ENCODE peak calls at places on chromosomes 12 and 14, in ten cellular contexts. D is heart left ventricle, G is esophagus squamous epithelium, M is coronary artery, I is HL-60, J is AG10803, S is cardiac muscle cell, V is body of pancreas, O is fibroblast of mammary gland, Q is kidney. T is an unnamed sample.

GRCh38 chr14:82342596-82342995 is 808.9 kb upstream of the SEL1L start:
- DNase-seq in M (no peak), V (no peak), I (no peak), S (no peak), O (no peak), D (no peak), J (no peak), Q (no peak), G (no peak), T (no peak)

GRCh38 chr12:5254703-5255102 is 177.2 kb upstream of the NTF3 start:
- DNase-seq in O (no peak), Q (no peak), I (no peak), V (no peak), D (no peak), S (no peak), J (peak), G (no peak), M (no peak), T (no peak)

GRCh38 chr12:120055231-120055630 is 61.3 kb downstream of the RAB35 start:
- DNase-seq in S (peak), J (peak), Q (no peak), V (no peak), M (no peak), O (peak), I (peak), D (no peak), G (no peak), T (no peak)

GRCh38 chr12:120866143-120866542 is 38.0 kb downstream of the SPPL3 start:
- DNase-seq in M (no peak), D (no peak), I (no peak), S (peak), V (no peak), J (peak), G (no peak), Q (no peak), O (peak), T (no peak)

GRCh38 chr14:36524874-36525745 is 5.1 kb upstream of the NKX2-1 start:
- DNase-seq in O (peak), J (no peak), S (peak), I (no peak), D (no peak), M (no peak), Q (no peak), V (peak), G (no peak), T (peak)

GRCh38 chr12:63163542-63163941 is 12.5 kb upstream of the AVPR1A start:
- DNase-seq in D (no peak), Q (no peak), G (no peak), I (no peak), V (no peak), M (no peak), O (no peak), J (no peak), S (no peak), T (no peak)

GRCh38 chr12:573226-573625 is 90.0 kb downstream of the NINJ2 start:
- DNase-seq in J (no peak), G (no peak), S (no peak), V (no peak), D (no peak), Q (no peak), M (no peak), I (no peak), O (no peak), T (no peak)

GRCh38 chr12:57842342-57843294 is 3.9 kb downstream of the CTDSP2 start:
- DNase-seq in Q (no peak), M (no peak), I (no peak), G (no peak), D (no peak), J (no peak), O (no peak), S (peak), V (peak), T (no peak)

GRCh38 chr14:99681832-99682148 is 2.3 kb upstream of the CYP46A1 start:
- DNase-seq in S (no peak), M (no peak), V (no peak), Q (no peak), O (no peak), D (no peak), I (no peak), J (no peak), G (no peak), T (no peak)

GRCh38 chr12:3432176-3432742 is 58.7 kb upstream of the PRMT8 start:
- DNase-seq in V (peak), J (no peak), S (no peak), O (no peak), G (no peak), D (no peak), Q (no peak), I (no peak), M (peak), T (no peak)

GRCh38 chr14:89164168-89165074 is 252.6 kb downstream of the FOXN3 start:
- DNase-seq in S (no peak), J (no peak), G (no peak), Q (no peak), O (no peak), V (no peak), M (no peak), D (no peak), I (no peak), T (no peak)

GRCh38 chr14:34875031-34875922 is at the start of gene BAZ1A:
- DNase-seq in G (no peak), J (peak), D (peak), Q (peak), V (peak), S (peak), I (peak), M (peak), O (peak), T (peak)

GRCh38 chr12:131434208-131435125 is 276.4 kb upstream of the SFSWAP start:
- DNase-seq in D (no peak), I (no peak), M (no peak), Q (no peak), G (no peak), J (no peak), O (no peak), S (no peak), V (no peak), T (no peak)

GRCh38 chr12:45909041-45909713 is 81.2 kb downstream of the SCAF11 start:
- DNase-seq in O (no peak), I (no peak), D (no peak), Q (no peak), S (no peak), G (no peak), V (no peak), M (no peak), J (no peak), T (no peak)

GRCh38 chr14:50821471-50822464 is 9.2 kb downstream of the NIN start:
- DNase-seq in S (no peak), O (no peak), Q (no peak), I (peak), V (no peak), D (no peak), M (no peak), J (peak), G (no peak), T (no peak)

GRCh38 chr12:1130164-1130563 is 139.1 kb downstream of the ERC1 start:
- DNase-seq in M (no peak), G (no peak), J (no peak), V (peak), O (peak), D (no peak), S (no peak), I (no peak), Q (no peak), T (no peak)

GRCh38 chr14:69794791-69795190 is 2.2 kb downstream of the SLC10A1 start:
- DNase-seq in V (no peak), G (no peak), O (no peak), J (no peak), D (no peak), S (no peak), M (no peak), Q (no peak), I (no peak), T (no peak)

GRCh38 chr14:96092936-96093335 is 53.8 kb downstream of the C14orf132 start:
- DNase-seq in D (no peak), O (no peak), M (no peak), S (no peak), J (no peak), V (no peak), G (no peak), I (no peak), Q (no peak), T (no peak)

GRCh38 chr14:103550451-103551337 is 11.8 kb downstream of the BAG5 start:
- DNase-seq in I (no peak), J (no peak), D (peak), V (no peak), S (no peak), Q (peak), M (no peak), G (no peak), O (no peak), T (no peak)
- TF ChIP-seq CTCF in I (no peak), J (no peak), D (no peak), V (no peak), S (no peak), Q (no peak), M (no peak), G (no peak), O (no peak), T (no peak)

DNA sequence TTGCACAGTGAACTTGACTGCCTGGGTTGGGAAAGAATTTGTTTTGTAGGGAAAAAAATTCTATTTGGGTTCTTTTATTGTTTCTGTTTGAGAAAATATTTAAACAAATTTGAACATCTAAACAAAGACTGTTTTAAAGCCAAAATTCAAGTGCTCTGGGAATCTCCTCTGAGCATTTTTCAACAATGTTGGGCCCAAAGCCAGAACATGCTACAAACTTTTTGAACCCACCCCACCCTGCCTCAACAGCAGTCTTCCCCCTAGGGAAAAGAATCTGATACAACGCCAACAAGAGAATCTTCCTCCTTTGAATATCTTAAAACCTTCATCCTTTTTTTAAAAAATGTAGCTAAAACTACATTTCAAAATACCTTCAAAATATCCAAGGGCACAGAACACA is 20.3 kb upstream of the NID2 start:
- DNase-seq in M (no peak), Q (no peak), I (no peak), J (peak), D (no peak), V (no peak), O (no peak), G (no peak), S (no peak), T (no peak)
- TF ChIP-seq CTCF in M (no peak), Q (no peak), I (no peak), J (no peak), D (no peak), V (no peak), O (no peak), G (no peak), S (no peak), T (no peak)

GRCh38 chr14:24879661-24880381 is 170.1 kb downstream of the STXBP6 start:
- DNase-seq in J (peak), S (peak), D (no peak), M (no peak), V (no peak), O (peak), Q (no peak), G (no peak), I (no peak), T (no peak)

GRCh38 chr14:24875203-24875840 is 174.6 kb downstream of the STXBP6 start:
- DNase-seq in O (no peak), S (no peak), J (no peak), Q (no peak), M (no peak), G (no peak), V (no peak), I (no peak), D (no peak), T (no peak)

GRCh38 chr14:24874514-24875202 is 175.3 kb downstream of the STXBP6 start:
- DNase-seq in V (no peak), D (no peak), Q (no peak), S (no peak), J (no peak), O (no peak), I (no peak), M (no peak), G (no peak), T (no peak)

GRCh38 chr14:24876009-24876690 is 173.8 kb downstream of the STXBP6 start:
- DNase-seq in M (no peak), O (no peak), I (peak), S (no peak), G (no peak), J (no peak), V (no peak), D (no peak), Q (no peak), T (no peak)

GRCh38 chr14:24876996-24877395 is 173.0 kb downstream of the STXBP6 start:
- DNase-seq in J (no peak), D (no peak), I (no peak), G (no peak), O (no peak), M (no peak), Q (no peak), S (no peak), V (no peak), T (no peak)
- TF ChIP-seq CTCF in J (no peak), D (no peak), I (no peak), G (no peak), O (no peak), M (no peak), Q (no peak), S (no peak), V (no peak), T (no peak)

GRCh38 chr12:48924617-48925217 is 575 bp downstream of the FKBP11 start:
- DNase-seq in S (peak), O (peak), V (peak), J (peak), I (no peak), G (no peak), Q (peak), D (peak), M (no peak), T (peak)
- TF ChIP-seq CTCF in S (peak), O (peak), V (peak), J (peak), I (no peak), G (peak), Q (peak), D (peak), M (peak), T (peak)

GRCh38 chr14:22558221-22558913 is 30.7 kb downstream of the DAD1 start:
- DNase-seq in O (no peak), S (no peak), V (peak), Q (no peak), D (no peak), I (no peak), J (no peak), M (no peak), G (no peak), T (peak)
- TF ChIP-seq CTCF in O (no peak), S (peak), V (no peak), Q (peak), D (no peak), I (no peak), J (peak), M (no peak), G (peak), T (no peak)

DNA sequence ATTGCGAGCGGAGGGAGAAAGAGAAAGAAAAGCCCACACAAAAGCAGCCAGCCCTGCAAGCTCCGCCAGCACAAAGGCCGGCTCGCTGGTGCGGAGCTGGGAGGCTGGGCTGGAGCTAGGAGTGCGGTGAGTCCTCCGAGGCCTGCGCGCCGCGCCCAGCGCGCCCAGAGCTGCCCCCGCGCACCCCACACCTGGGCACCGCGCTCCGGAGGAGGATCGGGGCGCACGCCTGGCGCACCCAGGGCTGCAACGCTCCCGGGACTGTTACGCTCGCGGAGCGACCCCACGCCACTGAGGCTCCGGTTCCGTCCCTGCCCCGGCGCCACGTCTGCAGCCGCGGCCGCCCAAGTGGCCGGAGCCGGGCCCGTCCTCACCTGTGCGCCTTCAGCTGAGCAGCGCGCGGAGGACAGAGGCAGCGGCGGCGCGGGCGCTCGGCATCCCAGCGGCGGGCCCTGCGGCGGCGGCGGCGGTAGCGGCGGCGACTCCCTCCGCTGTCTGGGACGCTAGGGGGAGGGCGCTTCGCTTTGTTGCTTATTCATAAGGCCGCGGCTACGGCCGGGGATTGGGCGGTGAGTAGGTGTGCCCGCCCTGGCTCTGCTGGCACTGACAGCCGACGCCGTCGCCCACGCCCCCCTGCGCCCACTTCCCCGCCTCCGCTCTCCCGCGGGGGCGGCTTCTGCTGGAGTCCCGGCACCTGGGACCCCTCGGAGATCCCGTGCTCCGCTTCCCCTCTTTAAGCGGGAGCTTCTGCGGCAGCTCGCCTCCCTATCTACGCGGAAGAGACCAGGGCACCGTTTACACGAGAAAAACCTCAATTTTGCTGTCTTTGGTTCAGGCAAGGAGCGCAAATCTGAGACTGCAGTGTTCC is at the start of gene ARMH4:
- DNase-seq in G (no peak), O (peak), Q (peak), D (peak), S (peak), M (peak), I (peak), J (peak), V (peak), T (peak)
- TF ChIP-seq CTCF in G (peak), O (no peak), Q (peak), D (peak), S (no peak), M (no peak), I (no peak), J (no peak), V (no peak), T (peak)

DNA sequence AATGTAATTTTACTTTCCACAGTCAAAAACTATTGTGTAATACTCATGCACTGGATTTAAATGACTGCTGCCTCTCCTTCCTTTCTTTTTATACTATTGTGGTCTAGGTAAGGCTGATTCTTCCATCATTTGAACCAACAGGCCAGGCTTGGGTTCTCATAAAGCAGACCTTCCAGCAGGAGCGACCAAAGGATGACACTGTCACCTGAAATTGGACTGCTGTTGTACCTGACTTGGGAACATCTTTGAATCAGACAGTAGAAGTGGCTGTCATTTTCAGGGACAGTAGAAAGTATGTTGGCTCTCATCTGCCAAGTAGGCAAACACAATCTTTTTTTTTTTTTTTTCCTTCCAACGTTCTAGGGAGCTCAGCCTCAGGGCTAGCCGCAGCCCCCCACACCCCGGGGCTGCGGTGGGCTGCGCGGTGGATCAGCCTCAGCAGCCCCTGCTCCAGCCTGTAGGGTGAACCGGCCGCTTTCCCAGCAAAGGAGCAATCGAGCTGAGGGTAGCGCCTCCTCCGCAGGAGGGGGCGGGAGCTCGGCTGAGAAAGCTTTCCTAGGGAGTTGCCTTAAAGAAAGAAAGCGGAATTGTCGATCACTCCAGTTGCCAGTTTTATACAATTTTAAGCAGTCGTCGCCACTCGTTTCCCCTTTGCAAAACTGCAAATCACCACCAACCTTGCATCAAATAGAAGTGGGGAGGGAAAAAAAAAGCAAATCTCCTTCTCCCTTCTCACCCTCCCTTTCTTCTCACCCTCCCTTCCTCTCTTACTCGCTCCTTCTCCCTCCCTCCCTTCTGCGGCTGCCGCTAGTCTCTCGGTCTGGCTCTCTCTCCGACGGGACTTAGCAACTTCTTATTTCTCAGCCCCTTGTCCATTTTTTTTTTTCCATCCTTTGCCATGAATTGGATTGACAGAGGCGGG is at the start of gene PDE3A:
- DNase-seq in I (peak), G (no peak), O (peak), J (peak), S (peak), Q (peak), V (peak), M (peak), D (peak), T (peak)
- TF ChIP-seq CTCF in I (no peak), G (no peak), O (peak), J (peak), S (peak), Q (peak), V (no peak), M (no peak), D (peak), T (peak)

DNA sequence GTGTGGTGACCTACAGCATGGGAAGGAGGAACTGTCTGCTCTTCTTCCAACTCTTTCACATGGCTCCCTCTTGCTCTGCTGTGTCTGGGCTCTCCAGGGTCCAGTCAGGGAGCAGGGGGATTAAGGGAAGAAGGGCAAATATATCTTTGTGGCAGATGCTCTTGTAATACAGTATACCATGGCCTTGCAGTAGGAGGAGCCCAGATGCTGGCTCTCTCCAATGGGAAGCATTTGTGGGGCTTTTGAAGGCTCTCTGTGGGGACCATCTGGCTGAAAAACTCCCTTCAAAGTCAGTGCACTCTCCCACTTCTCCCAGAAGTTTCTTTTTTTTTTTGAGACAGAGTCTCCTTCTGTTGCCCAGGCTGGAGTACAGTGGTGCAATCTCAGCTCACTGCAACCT is 76.6 kb upstream of the TMPO start:
- DNase-seq in I (no peak), D (no peak), M (no peak), G (no peak), Q (no peak), V (no peak), O (no peak), J (no peak), S (peak), T (no peak)
- TF ChIP-seq CTCF in I (no peak), D (no peak), M (no peak), G (no peak), Q (no peak), V (no peak), O (no peak), J (no peak), S (no peak), T (no peak)